ENCODE peak calls at places on chromosomes 5 and 9, in four cellular contexts. A, D, K and E are unnamed samples. For H3K27me3, the result is how much of the 10 kb centered on the place peaks cover.

GRCh38 chr9:95506692-95507455 is 9.9 kb downstream of the PTCH1 start:
- DNase-seq in K (peak), D (no peak), A (peak), E (no peak)

GRCh38 chr9:82532504-82532903 is 530.4 kb downstream of the RASEF start:
- DNase-seq in D (no peak), A (no peak), K (peak), E (peak)

GRCh38 chr5:14251733-14252132 is 108.6 kb downstream of the TRIO start:
- DNase-seq in A (no peak), K (no peak), D (no peak), E (no peak)

GRCh38 chr9:69204378-69204777 is 30.3 kb downstream of the TJP2 start:
- DNase-seq in K (no peak), D (no peak), A (no peak), E (no peak)

GRCh38 chr9:107751522-107752235 is 262.1 kb upstream of the KLF4 start:
- DNase-seq in K (peak), A (no peak), D (no peak), E (peak)

GRCh38 chr5:55853818-55854217 is 2.7 kb downstream of the IL31RA start:
- DNase-seq in K (peak), D (peak), A (no peak), E (no peak)

GRCh38 chr9:97602430-97602829 is 30.7 kb downstream of the TSTD2 start:
- DNase-seq in A (no peak), K (no peak), D (no peak), E (no peak)

GRCh38 chr5:38640012-38640395 is 83.6 kb upstream of the LIFR start:
- DNase-seq in D (no peak), K (peak), A (no peak), E (no peak)

GRCh38 chr9:96327694-96328352 is 25.8 kb upstream of the HSD17B3 start:
- DNase-seq in A (no peak), K (peak), D (no peak), E (no peak)

GRCh38 chr9:75712690-75713089 is 177.8 kb upstream of the PCSK5 start:
- DNase-seq in K (peak), A (no peak), D (no peak), E (no peak)

GRCh38 chr5:93062548-93062947 is 518.5 kb downstream of the NR2F1-AS1 start:
- DNase-seq in D (no peak), A (no peak), K (no peak), E (no peak)

GRCh38 chr9:128244443-128245226 is 31.2 kb downstream of the GOLGA2 start:
- DNase-seq in K (peak), A (peak), D (peak), E (no peak)
- H3K4me3 ChIP-seq in K (peak), A (peak), D (peak), E (no peak)

GRCh38 chr9:126160067-126160853 is 166.4 kb upstream of the MVB12B start:
- DNase-seq in D (no peak), K (no peak), A (no peak), E (no peak)
- H3K27me3 ChIP-seq in D (under half), K (under half), A (under half), E (under half)

DNA sequence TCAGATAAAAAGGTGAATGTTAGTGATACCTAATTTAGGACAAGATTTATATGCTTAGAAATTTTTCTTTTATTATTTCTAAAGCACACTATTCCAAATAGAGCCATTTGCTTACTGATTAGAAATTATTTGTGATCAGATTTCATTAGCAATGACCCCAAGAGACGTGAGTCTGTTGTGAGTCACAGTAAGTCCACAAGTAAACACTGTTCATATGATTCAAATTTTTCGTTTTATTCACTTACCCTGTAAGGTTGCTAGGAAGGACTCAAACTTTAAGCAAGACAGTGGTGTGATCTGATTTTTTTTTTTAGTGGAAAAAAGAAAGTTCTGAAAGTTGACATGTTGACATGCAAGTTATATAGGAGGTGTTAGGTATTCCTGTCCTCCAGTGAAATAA is 1.2 kb downstream of the CARD6 start:
- DNase-seq in A (no peak), D (no peak), K (no peak), E (no peak)
- H3K4me3 ChIP-seq in A (peak), D (no peak), K (peak), E (no peak)

DNA sequence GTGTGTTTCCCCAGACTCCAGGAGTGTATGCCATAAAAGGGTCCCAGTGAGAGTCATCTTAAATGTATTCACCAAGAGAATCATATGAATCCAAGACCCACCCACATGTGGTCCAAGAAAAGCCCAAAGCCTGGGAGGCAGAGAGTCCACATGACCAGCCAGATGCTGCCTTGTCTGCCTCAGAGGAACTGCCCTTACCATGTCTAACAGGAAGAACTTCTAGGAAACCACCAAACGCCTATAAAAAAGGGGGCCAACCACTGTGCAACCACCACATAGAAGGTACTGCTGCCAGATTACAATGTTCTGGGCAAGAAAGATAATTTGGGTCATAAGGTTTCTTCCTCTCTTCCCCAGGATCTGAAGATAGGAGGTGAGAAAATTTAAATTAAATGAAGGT is 129.8 kb upstream of the SLC24A2 start:
- DNase-seq in K (no peak), A (no peak), D (no peak), E (no peak)
- H3K27me3 ChIP-seq in K (under half), A (under half), D (under half), E (under half)

GRCh38 chr5:141649972-141650371 is 1.2 kb downstream of the FCHSD1 start:
- DNase-seq in K (no peak), A (no peak), D (no peak), E (no peak)

GRCh38 chr5:141654298-141654697 is 3.1 kb upstream of the FCHSD1 start:
- DNase-seq in A (no peak), K (peak), D (peak), E (peak)

GRCh38 chr5:141651728-141652105 is 499 bp upstream of the FCHSD1 start:
- DNase-seq in K (no peak), D (no peak), A (no peak), E (no peak)

GRCh38 chr5:141649056-141649688 is 2.0 kb downstream of the FCHSD1 start:
- DNase-seq in D (no peak), A (no peak), K (no peak), E (no peak)

GRCh38 chr5:141650851-141651727 is at the start of gene FCHSD1:
- DNase-seq in D (no peak), A (peak), K (peak), E (peak)
- H3K4me3 ChIP-seq in D (peak), A (peak), K (peak), E (peak)

GRCh38 chr5:59008816-59009473 is 426.1 kb downstream of the RAB3C start:
- DNase-seq in A (no peak), D (no peak), K (no peak), E (no peak)
- H3K27me3 ChIP-seq in A (under half), D (under half), K (under half), E (under half)

GRCh38 chr9:70924380-70924779 is 197.0 kb downstream of the TRPM3 start:
- DNase-seq in K (peak), A (no peak), D (peak), E (no peak)

GRCh38 chr9:70921126-70921525 is 200.3 kb downstream of the TRPM3 start:
- DNase-seq in A (no peak), D (no peak), K (peak), E (no peak)

GRCh38 chr9:70923941-70924340 is 197.5 kb downstream of the TRPM3 start:
- DNase-seq in A (no peak), D (no peak), K (peak), E (no peak)

DNA sequence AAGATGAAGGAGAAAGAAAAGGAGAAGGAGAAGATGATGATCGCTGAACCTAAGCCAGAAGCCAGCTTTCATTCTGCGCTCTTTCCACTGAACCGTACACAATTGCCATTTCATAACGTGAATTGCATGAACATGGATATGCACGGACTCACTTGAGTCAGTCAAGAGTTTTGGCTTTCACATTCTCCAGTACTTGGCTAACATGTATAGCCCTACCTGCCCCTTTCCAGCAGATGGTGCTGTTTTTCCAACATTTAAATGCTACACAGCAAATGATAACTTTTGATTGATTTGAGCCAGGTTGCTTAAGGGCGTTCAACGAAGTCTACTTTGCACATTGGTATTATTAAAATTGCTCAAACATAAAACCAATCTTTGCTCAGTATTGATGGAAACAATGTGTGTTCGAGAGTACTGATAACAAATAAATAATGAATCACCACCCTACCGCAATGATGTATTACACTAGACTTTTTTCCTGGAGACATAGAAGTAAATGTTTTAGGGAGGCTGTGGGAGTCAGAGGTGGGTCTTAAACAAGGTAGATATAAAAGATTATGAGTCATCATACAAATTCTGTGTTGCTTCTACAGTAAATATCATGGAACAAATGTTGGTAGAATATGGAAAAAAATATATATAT is 196.4 kb downstream of the TRPM3 start:
- DNase-seq in D (no peak), K (peak), A (no peak), E (peak)
- H3K4me3 ChIP-seq in D (no peak), K (no peak), A (peak), E (no peak)